ENCODE peak calls at places on chromosome 2, in ten cellular contexts. R is aorta; W is activated effector memory CD4-positive, alpha-beta T cell treated with anti-CD3 and anti-CD28 coated beads, Interleukin-2, amount 50 U/mL, for 16 hours; M is stimulated activated CD4-positive, alpha-beta T cell treated with anti-CD3 and anti-CD28 coated beads, Interleukin-1b, Interleukin-23, amount 100 ng/mL, for 4 hours; G is GM12865; N is osteocyte; L is upper lobe of right lung; Q is ACHN; P is activated naive CD8-positive, alpha-beta T cell treated with anti-CD3 and anti-CD28 coated beads, Interleukin-2, amount 50 U/mL, for 24 hours; Y is tibial nerve. V is an unnamed sample.

GRCh38 chr2:1591461-1591770 is 152.9 kb downstream of the PXDN start:
- DNase-seq in P (no peak), G (no peak), M (no peak), N (no peak), Q (no peak), Y (no peak), R (peak; percentile 77), L (peak; percentile 66), W (peak; percentile 36), V (no peak)

GRCh38 chr2:96386470-96386869 is 50.9 kb downstream of the NCAPH start:
- DNase-seq in M (no peak), Q (no peak), R (no peak), N (no peak), Y (no peak), G (no peak), W (no peak), P (no peak), L (no peak), V (peak; percentile 56)

GRCh38 chr2:216713691-216714411 is 18.5 kb upstream of the IGFBP5 start:
- DNase-seq in M (no peak), G (no peak), Q (peak; percentile 28), N (peak; percentile 86), P (no peak), L (no peak), W (no peak), R (peak; percentile 86), Y (peak; percentile 41), V (peak; percentile 90)

GRCh38 chr2:147688252-147688651 is 156.6 kb upstream of the ACVR2A start:
- DNase-seq in R (no peak), L (no peak), G (no peak), W (no peak), N (no peak), Y (no peak), M (no peak), P (no peak), Q (no peak), V (no peak)

GRCh38 chr2:82023710-82024109 is 1719.2 kb upstream of the LRRTM1 start:
- DNase-seq in W (no peak), L (no peak), N (no peak), Q (peak; percentile 12), M (no peak), P (no peak), R (no peak), Y (no peak), G (no peak), V (no peak)

GRCh38 chr2:25294573-25295462 is 46.9 kb downstream of the DNMT3A start:
- DNase-seq in M (peak; percentile 43), Q (no peak), G (peak; percentile 90), L (peak; percentile 89), R (peak; percentile 93), N (no peak), Y (peak; percentile 42), W (peak; percentile 91), P (peak; percentile 77), V (peak; percentile 79)

GRCh38 chr2:159249955-159250723 is 36.4 kb downstream of the WDSUB1 start:
- DNase-seq in P (no peak), L (no peak), Y (no peak), Q (peak; percentile 84), N (no peak), W (no peak), M (no peak), R (no peak), G (peak; percentile 24), V (peak; percentile 61)

GRCh38 chr2:216839626-216840132 is 20.2 kb downstream of the TNP1 start:
- DNase-seq in N (no peak), Y (no peak), L (no peak), G (no peak), P (no peak), Q (no peak), M (no peak), R (no peak), W (no peak), V (no peak)

GRCh38 chr2:169160926-169161481 is 91.6 kb downstream of the DHRS9 start:
- DNase-seq in L (no peak), W (no peak), N (no peak), M (no peak), G (no peak), Q (no peak), R (no peak), P (no peak), Y (no peak), V (no peak)

GRCh38 chr2:205484717-205485116 is 197.6 kb upstream of the NRP2 start:
- DNase-seq in M (no peak), L (no peak), G (no peak), Q (no peak), Y (no peak), W (no peak), N (no peak), P (no peak), R (no peak), V (no peak)

GRCh38 chr2:120979921-120980320 is 244.3 kb downstream of the GLI2 start:
- DNase-seq in R (no peak), Q (no peak), Y (no peak), G (no peak), L (no peak), W (no peak), N (no peak), P (no peak), M (no peak), V (no peak)

GRCh38 chr2:191264647-191265079 is 19.5 kb downstream of the MYO1B start:
- DNase-seq in Y (no peak), P (no peak), G (no peak), N (no peak), R (no peak), M (no peak), Q (peak; percentile 77), L (no peak), W (no peak), V (no peak)

GRCh38 chr2:80238692-80239469 is 65.7 kb downstream of the LRRTM1 start:
- DNase-seq in R (no peak), Y (no peak), G (peak; percentile 30), P (peak; percentile 18), Q (peak; percentile 28), N (no peak), W (no peak), M (no peak), L (no peak), V (peak; percentile 63)

GRCh38 chr2:178863856-178864620 is 56.8 kb upstream of the TTN start:
- DNase-seq in G (no peak), M (no peak), Q (no peak), L (no peak), P (no peak), R (peak; percentile 85), N (no peak), Y (no peak), W (no peak), V (no peak)

GRCh38 chr2:209629622-209630021 is 142.0 kb upstream of the UNC80 start:
- DNase-seq in Y (no peak), G (no peak), M (no peak), L (no peak), N (no peak), R (no peak), P (no peak), W (no peak), Q (peak; percentile 67), V (no peak)

GRCh38 chr2:138155304-138155703 is 191.0 kb downstream of the HNMT start:
- DNase-seq in N (no peak), Y (no peak), Q (no peak), G (no peak), W (no peak), R (no peak), M (no peak), P (no peak), L (no peak), V (no peak)

GRCh38 chr2:238912228-238912915 is 64.5 kb downstream of the TWIST2 start:
- DNase-seq in Y (no peak), G (no peak), Q (no peak), P (no peak), L (peak; percentile 58), W (peak; percentile 55), N (no peak), R (no peak), M (no peak), V (no peak)

GRCh38 chr2:54479422-54479821 is 23.3 kb downstream of the SPTBN1 start:
- DNase-seq in G (no peak), Q (no peak), Y (no peak), R (no peak), M (no peak), L (no peak), N (no peak), W (no peak), P (no peak), V (peak; percentile 58)

GRCh38 chr2:229714736-229715541 is 584 bp upstream of the DNER start:
- DNase-seq in Y (no peak), L (peak; percentile 80), R (peak; percentile 83), Q (peak; percentile 81), M (no peak), P (peak; percentile 46), W (peak; percentile 71), G (peak; percentile 44), N (peak; percentile 88), V (peak; percentile 55)

GRCh38 chr2:105042189-105042588 is 4.3 kb downstream of the MRPS9 start:
- DNase-seq in M (no peak), G (no peak), Q (no peak), L (no peak), R (no peak), W (no peak), N (no peak), P (no peak), Y (no peak), V (peak; percentile 17)

GRCh38 chr2:161265874-161266273 is 42.4 kb upstream of the PSMD14 start:
- DNase-seq in L (no peak), G (no peak), P (no peak), Y (no peak), W (no peak), Q (no peak), N (no peak), M (no peak), R (no peak), V (no peak)

GRCh38 chr2:238596571-238597551 is 170.1 kb downstream of the ASB1 start:
- DNase-seq in Q (peak; percentile 97), M (no peak), Y (no peak), P (no peak), G (no peak), N (peak; percentile 81), R (peak; percentile 89), W (no peak), L (no peak), V (peak; percentile 91)

GRCh38 chr2:149781263-149781808 is 193.8 kb upstream of the MMADHC start:
- DNase-seq in R (no peak), Q (no peak), N (no peak), P (no peak), Y (no peak), G (no peak), W (no peak), M (no peak), L (no peak), V (no peak)

GRCh38 chr2:37688771-37689468 is 17.5 kb upstream of the CDC42EP3 start:
- DNase-seq in M (no peak), Q (peak; percentile 95), L (no peak), Y (no peak), G (no peak), W (no peak), N (no peak), R (peak; percentile 72), P (no peak), V (no peak)

GRCh38 chr2:216222650-216223352 is 113.7 kb downstream of the XRCC5 start:
- DNase-seq in Q (peak; percentile 46), W (no peak), P (peak; percentile 11), G (peak; percentile 74), M (no peak), N (no peak), R (no peak), Y (no peak), L (no peak), V (peak; percentile 38)

GRCh38 chr2:163469561-163469962 is 266.2 kb downstream of the FIGN start:
- DNase-seq in Q (no peak), Y (no peak), N (no peak), L (no peak), M (no peak), G (no peak), P (no peak), W (no peak), R (no peak), V (no peak)

GRCh38 chr2:178530625-178531142 is 50.4 kb downstream of the PLEKHA3 start:
- DNase-seq in G (peak; percentile 95), Q (no peak), L (no peak), Y (no peak), W (no peak), M (no peak), P (peak; percentile 32), R (no peak), N (no peak), V (no peak)

GRCh38 chr2:95525294-95526035 is 40.9 kb upstream of the TRIM43B start:
- DNase-seq in G (peak; percentile 49), M (no peak), P (no peak), N (no peak), L (peak; percentile 83), R (no peak), Q (no peak), Y (no peak), W (no peak), V (no peak)